ENCODE peak calls at places on chromosome 15, in ten cellular contexts. N is mucosa of descending colon, M is HFF-Myc, Z is WTC11, S is cardiac muscle cell, D is omental fat pad, B is psoas muscle, K is uterus, P is fibroblast of lung, T is left ventricle myocardium inferior. E is an unnamed sample.

GRCh38 chr15:84761534-84762190 is 13.3 kb downstream of the ZNF592 start:
- DNase-seq in S (no peak), K (no peak), B (no peak), Z (no peak), N (no peak), D (no peak), M (no peak), T (no peak), P (no peak), E (no peak)

GRCh38 chr15:68653795-68654194 is 75.0 kb downstream of the CORO2B start:
- DNase-seq in D (no peak), P (no peak), T (no peak), N (no peak), B (no peak), K (no peak), M (no peak), Z (no peak), S (no peak), E (no peak)

GRCh38 chr15:36688310-36689102 is 109.1 kb downstream of the CDIN1 start:
- DNase-seq in M (no peak), S (no peak), P (no peak), Z (no peak), T (no peak), D (no peak), K (no peak), B (no peak), N (no peak), E (no peak)

GRCh38 chr15:38208779-38209178 is 43.9 kb upstream of the SPRED1 start:
- DNase-seq in B (no peak), Z (no peak), P (no peak), N (no peak), D (no peak), S (no peak), T (no peak), M (no peak), K (no peak), E (no peak)

GRCh38 chr15:79853492-79854328 is 43.1 kb downstream of the MTHFS start:
- DNase-seq in B (peak), S (peak), P (peak), D (no peak), Z (peak), M (peak), T (peak), N (peak), K (peak), E (peak)

GRCh38 chr15:20645956-20646355 is 104.4 kb upstream of the GOLGA6L6 start:
- DNase-seq in T (peak), P (no peak), M (no peak), D (no peak), B (no peak), N (peak), S (no peak), K (no peak), Z (no peak), E (peak)

GRCh38 chr15:69317392-69317841 is 18.7 kb downstream of the PAQR5 start:
- DNase-seq in N (peak), M (no peak), S (no peak), B (no peak), P (no peak), T (no peak), D (no peak), K (no peak), Z (no peak), E (no peak)

GRCh38 chr15:99019558-99020540 is 12.3 kb upstream of the PGPEP1L start:
- DNase-seq in D (no peak), Z (no peak), P (peak), S (no peak), B (no peak), N (no peak), T (no peak), M (no peak), K (no peak), E (no peak)

GRCh38 chr15:94105760-94106159 is 125.6 kb upstream of the MCTP2 start:
- DNase-seq in S (no peak), M (no peak), P (no peak), Z (no peak), N (no peak), K (no peak), D (no peak), B (no peak), T (no peak), E (no peak)

GRCh38 chr15:55552926-55553325 is 35.2 kb downstream of the PYGO1 start:
- DNase-seq in T (peak), M (no peak), B (no peak), Z (peak), S (peak), D (no peak), N (no peak), K (no peak), P (peak), E (no peak)

GRCh38 chr15:26767169-26767670 is 5.6 kb downstream of the GABRB3 start:
- DNase-seq in N (no peak), D (no peak), T (no peak), K (no peak), M (no peak), Z (peak), S (peak), B (no peak), P (no peak), E (no peak)

GRCh38 chr15:96109820-96110219 is 220.7 kb upstream of the NR2F2 start:
- DNase-seq in P (no peak), Z (no peak), S (no peak), N (no peak), D (no peak), K (no peak), B (no peak), T (no peak), M (no peak), E (no peak)

DNA sequence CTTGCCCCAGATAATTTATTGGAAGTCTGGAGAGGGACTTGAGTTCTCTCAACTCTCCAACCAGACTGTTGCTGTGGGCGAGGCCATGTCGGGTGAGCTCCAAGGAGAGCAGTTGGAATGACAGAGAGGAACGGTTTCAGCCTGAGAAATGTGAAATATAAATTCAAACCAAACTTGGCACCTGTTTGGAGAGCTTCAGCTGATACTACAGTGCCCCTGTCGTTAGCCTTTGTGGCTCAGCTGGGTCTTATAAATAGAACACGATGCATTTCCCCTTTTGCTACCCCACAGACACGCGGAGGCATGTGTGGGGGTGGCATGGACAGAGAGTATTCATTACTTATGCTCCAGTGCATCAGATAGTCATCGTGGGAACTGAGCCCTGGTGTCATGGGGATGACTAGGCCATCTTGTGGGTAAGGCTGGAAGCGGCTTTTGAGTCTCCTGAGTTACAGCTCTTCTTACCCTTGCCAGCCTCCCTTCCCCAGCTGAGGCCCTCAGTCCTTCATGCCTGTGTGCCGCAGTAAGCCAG is 15.6 kb downstream of the SMAD3 start:
- DNase-seq in B (peak), T (peak), D (no peak), M (no peak), S (no peak), Z (no peak), N (no peak), P (peak), K (peak), E (no peak)
- TF ChIP-seq CTCF in B (peak), T (no peak), D (no peak), M (no peak), S (peak), Z (no peak), N (no peak), P (peak), K (no peak), E (no peak)

GRCh38 chr15:74283366-74283765 is 47.2 kb downstream of the CCDC33 start:
- DNase-seq in Z (no peak), D (no peak), P (no peak), M (no peak), B (no peak), K (no peak), S (no peak), N (no peak), T (no peak), E (no peak)
- TF ChIP-seq CTCF in Z (no peak), D (no peak), P (no peak), M (no peak), B (no peak), K (no peak), S (no peak), N (no peak), T (no peak), E (no peak)

GRCh38 chr15:71103102-71103676 is 12.1 kb upstream of the THSD4 start:
- DNase-seq in K (no peak), P (peak), D (no peak), T (peak), M (no peak), Z (no peak), B (no peak), N (peak), S (peak), E (no peak)
- TF ChIP-seq CTCF in K (peak), P (peak), D (no peak), T (peak), M (peak), Z (no peak), B (peak), N (no peak), S (peak), E (no peak)

GRCh38 chr15:62957130-62957529 is 85.4 kb upstream of the TPM1 start:
- DNase-seq in P (no peak), B (no peak), T (no peak), D (no peak), S (no peak), Z (no peak), M (no peak), N (no peak), K (no peak), E (no peak)
- TF ChIP-seq CTCF in P (no peak), B (no peak), T (no peak), D (no peak), S (no peak), Z (no peak), M (no peak), N (no peak), K (no peak), E (no peak)

GRCh38 chr15:72474912-72475601 is 927 bp downstream of the ARIH1 start:
- DNase-seq in D (peak), N (peak), P (peak), Z (peak), M (no peak), S (peak), B (peak), K (peak), T (peak), E (peak)

GRCh38 chr15:72473670-72474465 is at the start of gene ARIH1:
- DNase-seq in S (peak), N (peak), D (peak), B (peak), K (peak), T (peak), P (peak), Z (peak), M (peak), E (peak)

GRCh38 chr15:72474466-72474911 is 359 bp downstream of the ARIH1 start:
- DNase-seq in B (no peak), P (no peak), T (no peak), Z (peak), M (no peak), D (no peak), N (no peak), K (peak), S (peak), E (no peak)

GRCh38 chr15:72475674-72476073 is 1.5 kb downstream of the ARIH1 start:
- DNase-seq in P (no peak), D (no peak), M (no peak), B (no peak), T (no peak), K (no peak), S (no peak), Z (no peak), N (no peak), E (no peak)

GRCh38 chr15:72472907-72473669 is 1.0 kb upstream of the ARIH1 start:
- DNase-seq in D (no peak), N (no peak), K (no peak), P (peak), Z (no peak), T (no peak), S (no peak), M (no peak), B (no peak), E (no peak)
- TF ChIP-seq CTCF in D (no peak), N (no peak), K (no peak), P (peak), Z (no peak), T (no peak), S (peak), M (peak), B (peak), E (peak)

DNA sequence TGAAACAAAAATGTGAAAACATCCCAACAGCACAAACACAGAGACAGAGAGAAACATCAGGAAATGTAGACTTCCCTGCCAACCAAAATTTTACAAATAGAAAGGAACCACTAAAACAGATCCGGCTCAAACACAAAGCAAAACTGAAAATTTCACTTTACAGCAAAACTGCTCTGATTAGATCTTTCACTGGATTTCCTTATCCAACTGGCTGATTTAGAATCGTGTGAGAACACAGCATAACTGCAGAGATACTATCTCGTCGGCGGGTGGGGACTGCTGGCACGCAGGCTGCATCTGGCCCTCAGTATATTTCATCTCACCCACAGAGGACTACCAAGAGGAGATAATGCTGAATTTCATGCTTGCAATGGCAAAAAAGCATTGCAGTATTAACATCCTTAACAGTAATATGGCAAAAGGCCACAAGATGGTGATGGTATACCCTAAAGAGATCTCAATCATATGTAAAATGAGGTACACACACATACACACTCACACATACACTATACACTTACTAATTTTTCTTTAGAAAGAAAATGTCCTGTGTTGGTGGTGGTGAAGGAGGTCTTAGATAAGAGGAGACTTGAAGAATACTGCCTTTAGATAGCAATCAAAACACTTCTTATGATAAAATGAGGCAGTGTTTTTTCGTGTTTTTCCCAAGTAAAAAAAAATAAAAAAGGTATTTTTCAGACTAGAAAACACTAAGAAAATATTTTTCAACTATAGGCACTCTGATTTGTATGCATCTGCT is 10.6 kb upstream of the LEO1 start:
- DNase-seq in T (no peak), K (peak), Z (no peak), P (peak), N (peak), M (peak), S (peak), D (no peak), B (peak), E (no peak)
- TF ChIP-seq CTCF in T (peak), K (peak), Z (no peak), P (peak), N (no peak), M (peak), S (peak), D (no peak), B (peak), E (peak)